ENCODE peak calls at places on chromosome 6, in eight cellular contexts. One of them, this sample, is unnamed.

GRCh38 chr6:35295521-35296315 is 1.9 kb upstream of the DEF6 start:
- DNase-seq in stimulated activated CD8-positive, alpha-beta memory T cell treated with anti-CD3 and anti-CD28 coated beads, Interleukin-2, amount 100 ng/mL, for 1 hour: no peak
- DNase-seq in Panc1: no peak
- DNase-seq in GM04504: no peak
- DNase-seq in CD8-positive, alpha-beta memory T cell: no peak
- DNase-seq in CD4-positive, CD25-positive, alpha-beta regulatory T cell: no peak
- DNase-seq in NCI-H2081: no peak
- DNase-seq in ascending aorta: no peak
- DNase-seq in this sample: no peak

GRCh38 chr6:118514689-118515088 is 33.4 kb upstream of the PLN start:
- DNase-seq in stimulated activated CD8-positive, alpha-beta memory T cell treated with anti-CD3 and anti-CD28 coated beads, Interleukin-2, amount 100 ng/mL, for 1 hour: no peak
- DNase-seq in Panc1: no peak
- DNase-seq in GM04504: no peak
- DNase-seq in CD8-positive, alpha-beta memory T cell: no peak
- DNase-seq in CD4-positive, CD25-positive, alpha-beta regulatory T cell: no peak
- DNase-seq in NCI-H2081: no peak
- DNase-seq in ascending aorta: no peak
- DNase-seq in this sample: peak; percentile 53

GRCh38 chr6:79296211-79296610 is 61.7 kb upstream of the HMGN3 start:
- DNase-seq in stimulated activated CD8-positive, alpha-beta memory T cell treated with anti-CD3 and anti-CD28 coated beads, Interleukin-2, amount 100 ng/mL, for 1 hour: no peak
- DNase-seq in Panc1: no peak
- DNase-seq in GM04504: no peak
- DNase-seq in CD8-positive, alpha-beta memory T cell: no peak
- DNase-seq in CD4-positive, CD25-positive, alpha-beta regulatory T cell: no peak
- DNase-seq in NCI-H2081: no peak
- DNase-seq in ascending aorta: no peak
- DNase-seq in this sample: no peak

GRCh38 chr6:2891768-2892170 is 11.3 kb downstream of the SERPINB9 start:
- DNase-seq in stimulated activated CD8-positive, alpha-beta memory T cell treated with anti-CD3 and anti-CD28 coated beads, Interleukin-2, amount 100 ng/mL, for 1 hour: peak; percentile 42
- DNase-seq in Panc1: no peak
- DNase-seq in GM04504: no peak
- DNase-seq in CD8-positive, alpha-beta memory T cell: peak; percentile 65
- DNase-seq in CD4-positive, CD25-positive, alpha-beta regulatory T cell: peak; percentile 83
- DNase-seq in NCI-H2081: no peak
- DNase-seq in ascending aorta: no peak
- DNase-seq in this sample: peak; percentile 66

GRCh38 chr6:56356431-56356830 is 109.1 kb upstream of the COL21A1 start:
- DNase-seq in stimulated activated CD8-positive, alpha-beta memory T cell treated with anti-CD3 and anti-CD28 coated beads, Interleukin-2, amount 100 ng/mL, for 1 hour: no peak
- DNase-seq in Panc1: no peak
- DNase-seq in GM04504: peak; percentile 61
- DNase-seq in CD8-positive, alpha-beta memory T cell: no peak
- DNase-seq in CD4-positive, CD25-positive, alpha-beta regulatory T cell: no peak
- DNase-seq in NCI-H2081: no peak
- DNase-seq in ascending aorta: no peak
- DNase-seq in this sample: no peak

GRCh38 chr6:35080016-35080680 is 61.0 kb downstream of the TCP11 start:
- DNase-seq in stimulated activated CD8-positive, alpha-beta memory T cell treated with anti-CD3 and anti-CD28 coated beads, Interleukin-2, amount 100 ng/mL, for 1 hour: no peak
- DNase-seq in Panc1: no peak
- DNase-seq in GM04504: no peak
- DNase-seq in CD8-positive, alpha-beta memory T cell: no peak
- DNase-seq in CD4-positive, CD25-positive, alpha-beta regulatory T cell: no peak
- DNase-seq in NCI-H2081: no peak
- DNase-seq in ascending aorta: no peak
- DNase-seq in this sample: no peak

GRCh38 chr6:42338573-42339218 is 113.0 kb downstream of the TRERF1 start:
- DNase-seq in stimulated activated CD8-positive, alpha-beta memory T cell treated with anti-CD3 and anti-CD28 coated beads, Interleukin-2, amount 100 ng/mL, for 1 hour: no peak
- DNase-seq in Panc1: peak; percentile 91
- DNase-seq in GM04504: peak; percentile 94
- DNase-seq in CD8-positive, alpha-beta memory T cell: no peak
- DNase-seq in CD4-positive, CD25-positive, alpha-beta regulatory T cell: no peak
- DNase-seq in NCI-H2081: no peak
- DNase-seq in ascending aorta: no peak
- DNase-seq in this sample: no peak

GRCh38 chr6:57248311-57248895 is 26.3 kb upstream of the RAB23 start:
- DNase-seq in stimulated activated CD8-positive, alpha-beta memory T cell treated with anti-CD3 and anti-CD28 coated beads, Interleukin-2, amount 100 ng/mL, for 1 hour: no peak
- DNase-seq in Panc1: no peak
- DNase-seq in GM04504: no peak
- DNase-seq in CD8-positive, alpha-beta memory T cell: no peak
- DNase-seq in CD4-positive, CD25-positive, alpha-beta regulatory T cell: no peak
- DNase-seq in NCI-H2081: no peak
- DNase-seq in ascending aorta: no peak
- DNase-seq in this sample: peak; percentile 28

GRCh38 chr6:73236147-73236750 is 11.0 kb upstream of the KHDC1L start:
- DNase-seq in stimulated activated CD8-positive, alpha-beta memory T cell treated with anti-CD3 and anti-CD28 coated beads, Interleukin-2, amount 100 ng/mL, for 1 hour: no peak
- DNase-seq in Panc1: peak; percentile 27
- DNase-seq in GM04504: peak; percentile 89
- DNase-seq in CD8-positive, alpha-beta memory T cell: no peak
- DNase-seq in CD4-positive, CD25-positive, alpha-beta regulatory T cell: no peak
- DNase-seq in NCI-H2081: no peak
- DNase-seq in ascending aorta: no peak
- DNase-seq in this sample: no peak

GRCh38 chr6:88605271-88605670 is 358.1 kb downstream of the RNGTT start:
- DNase-seq in stimulated activated CD8-positive, alpha-beta memory T cell treated with anti-CD3 and anti-CD28 coated beads, Interleukin-2, amount 100 ng/mL, for 1 hour: no peak
- DNase-seq in Panc1: no peak
- DNase-seq in GM04504: no peak
- DNase-seq in CD8-positive, alpha-beta memory T cell: no peak
- DNase-seq in CD4-positive, CD25-positive, alpha-beta regulatory T cell: no peak
- DNase-seq in NCI-H2081: no peak
- DNase-seq in ascending aorta: no peak
- DNase-seq in this sample: no peak

GRCh38 chr6:126041516-126042447 is 55.4 kb downstream of the TRMT11 start:
- DNase-seq in stimulated activated CD8-positive, alpha-beta memory T cell treated with anti-CD3 and anti-CD28 coated beads, Interleukin-2, amount 100 ng/mL, for 1 hour: no peak
- DNase-seq in Panc1: no peak
- DNase-seq in GM04504: no peak
- DNase-seq in CD8-positive, alpha-beta memory T cell: no peak
- DNase-seq in CD4-positive, CD25-positive, alpha-beta regulatory T cell: no peak
- DNase-seq in NCI-H2081: no peak
- DNase-seq in ascending aorta: no peak
- DNase-seq in this sample: no peak

GRCh38 chr6:146914563-146915483 is 289.4 kb upstream of the STXBP5 start:
- DNase-seq in stimulated activated CD8-positive, alpha-beta memory T cell treated with anti-CD3 and anti-CD28 coated beads, Interleukin-2, amount 100 ng/mL, for 1 hour: no peak
- DNase-seq in Panc1: peak; percentile 96
- DNase-seq in GM04504: peak; percentile 92
- DNase-seq in CD8-positive, alpha-beta memory T cell: no peak
- DNase-seq in CD4-positive, CD25-positive, alpha-beta regulatory T cell: no peak
- DNase-seq in NCI-H2081: no peak
- DNase-seq in ascending aorta: no peak
- DNase-seq in this sample: peak; percentile 49

GRCh38 chr6:100230976-100231316 is 233.8 kb downstream of the SIM1 start:
- DNase-seq in stimulated activated CD8-positive, alpha-beta memory T cell treated with anti-CD3 and anti-CD28 coated beads, Interleukin-2, amount 100 ng/mL, for 1 hour: no peak
- DNase-seq in Panc1: no peak
- DNase-seq in GM04504: no peak
- DNase-seq in CD8-positive, alpha-beta memory T cell: no peak
- DNase-seq in CD4-positive, CD25-positive, alpha-beta regulatory T cell: no peak
- DNase-seq in NCI-H2081: no peak
- DNase-seq in ascending aorta: no peak
- DNase-seq in this sample: no peak

GRCh38 chr6:2426561-2427340 is 181.3 kb upstream of the GMDS start:
- DNase-seq in stimulated activated CD8-positive, alpha-beta memory T cell treated with anti-CD3 and anti-CD28 coated beads, Interleukin-2, amount 100 ng/mL, for 1 hour: no peak
- DNase-seq in Panc1: no peak
- DNase-seq in GM04504: peak; percentile 26
- DNase-seq in CD8-positive, alpha-beta memory T cell: no peak
- DNase-seq in CD4-positive, CD25-positive, alpha-beta regulatory T cell: no peak
- DNase-seq in NCI-H2081: no peak
- DNase-seq in ascending aorta: no peak
- DNase-seq in this sample: no peak

GRCh38 chr6:34556493-34556892 is 364 bp upstream of the SPDEF start:
- DNase-seq in stimulated activated CD8-positive, alpha-beta memory T cell treated with anti-CD3 and anti-CD28 coated beads, Interleukin-2, amount 100 ng/mL, for 1 hour: no peak
- DNase-seq in Panc1: no peak
- DNase-seq in GM04504: no peak
- DNase-seq in CD8-positive, alpha-beta memory T cell: no peak
- DNase-seq in CD4-positive, CD25-positive, alpha-beta regulatory T cell: no peak
- DNase-seq in NCI-H2081: no peak
- DNase-seq in ascending aorta: no peak
- DNase-seq in this sample: no peak

GRCh38 chr6:113381957-113382356 is 475.2 kb upstream of the MARCKS start:
- DNase-seq in stimulated activated CD8-positive, alpha-beta memory T cell treated with anti-CD3 and anti-CD28 coated beads, Interleukin-2, amount 100 ng/mL, for 1 hour: no peak
- DNase-seq in Panc1: no peak
- DNase-seq in GM04504: no peak
- DNase-seq in CD8-positive, alpha-beta memory T cell: no peak
- DNase-seq in CD4-positive, CD25-positive, alpha-beta regulatory T cell: no peak
- DNase-seq in NCI-H2081: peak; percentile 13
- DNase-seq in ascending aorta: no peak
- DNase-seq in this sample: peak; percentile 45

GRCh38 chr6:26130581-26131247 is 43.5 kb downstream of the HFE start:
- DNase-seq in stimulated activated CD8-positive, alpha-beta memory T cell treated with anti-CD3 and anti-CD28 coated beads, Interleukin-2, amount 100 ng/mL, for 1 hour: no peak
- DNase-seq in Panc1: no peak
- DNase-seq in GM04504: no peak
- DNase-seq in CD8-positive, alpha-beta memory T cell: no peak
- DNase-seq in CD4-positive, CD25-positive, alpha-beta regulatory T cell: no peak
- DNase-seq in NCI-H2081: no peak
- DNase-seq in ascending aorta: no peak
- DNase-seq in this sample: no peak

GRCh38 chr6:135604035-135604865 is 106.7 kb upstream of the AHI1 start:
- DNase-seq in stimulated activated CD8-positive, alpha-beta memory T cell treated with anti-CD3 and anti-CD28 coated beads, Interleukin-2, amount 100 ng/mL, for 1 hour: no peak
- DNase-seq in Panc1: no peak
- DNase-seq in GM04504: no peak
- DNase-seq in CD8-positive, alpha-beta memory T cell: no peak
- DNase-seq in CD4-positive, CD25-positive, alpha-beta regulatory T cell: no peak
- DNase-seq in NCI-H2081: no peak
- DNase-seq in ascending aorta: no peak
- DNase-seq in this sample: no peak

GRCh38 chr6:52573295-52573694 is 3.6 kb downstream of the TRAM2 start:
- DNase-seq in stimulated activated CD8-positive, alpha-beta memory T cell treated with anti-CD3 and anti-CD28 coated beads, Interleukin-2, amount 100 ng/mL, for 1 hour: no peak
- DNase-seq in Panc1: no peak
- DNase-seq in GM04504: no peak
- DNase-seq in CD8-positive, alpha-beta memory T cell: no peak
- DNase-seq in CD4-positive, CD25-positive, alpha-beta regulatory T cell: no peak
- DNase-seq in NCI-H2081: no peak
- DNase-seq in ascending aorta: no peak
- DNase-seq in this sample: no peak

GRCh38 chr6:96781557-96781956 is 55.7 kb downstream of the GPR63 start:
- DNase-seq in stimulated activated CD8-positive, alpha-beta memory T cell treated with anti-CD3 and anti-CD28 coated beads, Interleukin-2, amount 100 ng/mL, for 1 hour: no peak
- DNase-seq in Panc1: no peak
- DNase-seq in GM04504: no peak
- DNase-seq in CD8-positive, alpha-beta memory T cell: no peak
- DNase-seq in CD4-positive, CD25-positive, alpha-beta regulatory T cell: no peak
- DNase-seq in NCI-H2081: no peak
- DNase-seq in ascending aorta: no peak
- DNase-seq in this sample: no peak

GRCh38 chr6:170175644-170176620 is 114.9 kb downstream of the DLL1 start:
- DNase-seq in stimulated activated CD8-positive, alpha-beta memory T cell treated with anti-CD3 and anti-CD28 coated beads, Interleukin-2, amount 100 ng/mL, for 1 hour: no peak
- DNase-seq in Panc1: no peak
- DNase-seq in GM04504: no peak
- DNase-seq in CD8-positive, alpha-beta memory T cell: no peak
- DNase-seq in CD4-positive, CD25-positive, alpha-beta regulatory T cell: no peak
- DNase-seq in NCI-H2081: no peak
- DNase-seq in ascending aorta: no peak
- DNase-seq in this sample: peak; percentile 34

GRCh38 chr6:157164972-157165371 is 158.3 kb downstream of the TMEM242 start:
- DNase-seq in stimulated activated CD8-positive, alpha-beta memory T cell treated with anti-CD3 and anti-CD28 coated beads, Interleukin-2, amount 100 ng/mL, for 1 hour: no peak
- DNase-seq in Panc1: no peak
- DNase-seq in GM04504: no peak
- DNase-seq in CD8-positive, alpha-beta memory T cell: no peak
- DNase-seq in CD4-positive, CD25-positive, alpha-beta regulatory T cell: no peak
- DNase-seq in NCI-H2081: no peak
- DNase-seq in ascending aorta: no peak
- DNase-seq in this sample: no peak

GRCh38 chr6:39054577-39055142 is 6.1 kb downstream of the GLP1R start:
- DNase-seq in stimulated activated CD8-positive, alpha-beta memory T cell treated with anti-CD3 and anti-CD28 coated beads, Interleukin-2, amount 100 ng/mL, for 1 hour: no peak
- DNase-seq in Panc1: no peak
- DNase-seq in GM04504: no peak
- DNase-seq in CD8-positive, alpha-beta memory T cell: no peak
- DNase-seq in CD4-positive, CD25-positive, alpha-beta regulatory T cell: no peak
- DNase-seq in NCI-H2081: no peak
- DNase-seq in ascending aorta: no peak
- DNase-seq in this sample: no peak

GRCh38 chr6:134303903-134304302 is 14.0 kb downstream of the SGK1 start:
- DNase-seq in stimulated activated CD8-positive, alpha-beta memory T cell treated with anti-CD3 and anti-CD28 coated beads, Interleukin-2, amount 100 ng/mL, for 1 hour: no peak
- DNase-seq in Panc1: no peak
- DNase-seq in GM04504: no peak
- DNase-seq in CD8-positive, alpha-beta memory T cell: no peak
- DNase-seq in CD4-positive, CD25-positive, alpha-beta regulatory T cell: no peak
- DNase-seq in NCI-H2081: no peak
- DNase-seq in ascending aorta: no peak
- DNase-seq in this sample: peak; percentile 28

GRCh38 chr6:15504581-15505350 is 158.1 kb downstream of the DTNBP1 start:
- DNase-seq in stimulated activated CD8-positive, alpha-beta memory T cell treated with anti-CD3 and anti-CD28 coated beads, Interleukin-2, amount 100 ng/mL, for 1 hour: no peak
- DNase-seq in Panc1: no peak
- DNase-seq in GM04504: peak; percentile 97
- DNase-seq in CD8-positive, alpha-beta memory T cell: no peak
- DNase-seq in CD4-positive, CD25-positive, alpha-beta regulatory T cell: no peak
- DNase-seq in NCI-H2081: peak; percentile 43
- DNase-seq in ascending aorta: no peak
- DNase-seq in this sample: peak; percentile 91

GRCh38 chr6:63395388-63395787 is 75.6 kb upstream of the LGSN start:
- DNase-seq in stimulated activated CD8-positive, alpha-beta memory T cell treated with anti-CD3 and anti-CD28 coated beads, Interleukin-2, amount 100 ng/mL, for 1 hour: no peak
- DNase-seq in Panc1: no peak
- DNase-seq in GM04504: no peak
- DNase-seq in CD8-positive, alpha-beta memory T cell: no peak
- DNase-seq in CD4-positive, CD25-positive, alpha-beta regulatory T cell: no peak
- DNase-seq in NCI-H2081: no peak
- DNase-seq in ascending aorta: no peak
- DNase-seq in this sample: no peak

GRCh38 chr6:148747493-148748160 is 797 bp downstream of the UST start:
- DNase-seq in stimulated activated CD8-positive, alpha-beta memory T cell treated with anti-CD3 and anti-CD28 coated beads, Interleukin-2, amount 100 ng/mL, for 1 hour: no peak
- DNase-seq in Panc1: no peak
- DNase-seq in GM04504: peak; percentile 19
- DNase-seq in CD8-positive, alpha-beta memory T cell: peak; percentile 52
- DNase-seq in CD4-positive, CD25-positive, alpha-beta regulatory T cell: peak; percentile 57
- DNase-seq in NCI-H2081: peak; percentile 34
- DNase-seq in ascending aorta: no peak
- DNase-seq in this sample: peak; percentile 53

GRCh38 chr6:135586844-135587243 is 89.3 kb upstream of the AHI1 start:
- DNase-seq in stimulated activated CD8-positive, alpha-beta memory T cell treated with anti-CD3 and anti-CD28 coated beads, Interleukin-2, amount 100 ng/mL, for 1 hour: no peak
- DNase-seq in Panc1: no peak
- DNase-seq in GM04504: no peak
- DNase-seq in CD8-positive, alpha-beta memory T cell: no peak
- DNase-seq in CD4-positive, CD25-positive, alpha-beta regulatory T cell: peak; percentile 29
- DNase-seq in NCI-H2081: no peak
- DNase-seq in ascending aorta: no peak
- DNase-seq in this sample: no peak

GRCh38 chr6:91664327-91664959 is 1077.6 kb upstream of the MAP3K7 start:
- DNase-seq in stimulated activated CD8-positive, alpha-beta memory T cell treated with anti-CD3 and anti-CD28 coated beads, Interleukin-2, amount 100 ng/mL, for 1 hour: no peak
- DNase-seq in Panc1: no peak
- DNase-seq in GM04504: no peak
- DNase-seq in CD8-positive, alpha-beta memory T cell: no peak
- DNase-seq in CD4-positive, CD25-positive, alpha-beta regulatory T cell: no peak
- DNase-seq in NCI-H2081: no peak
- DNase-seq in ascending aorta: no peak
- DNase-seq in this sample: no peak

GRCh38 chr6:37303891-37304503 is 46.1 kb upstream of the TMEM217 start:
- DNase-seq in stimulated activated CD8-positive, alpha-beta memory T cell treated with anti-CD3 and anti-CD28 coated beads, Interleukin-2, amount 100 ng/mL, for 1 hour: no peak
- DNase-seq in Panc1: no peak
- DNase-seq in GM04504: no peak
- DNase-seq in CD8-positive, alpha-beta memory T cell: no peak
- DNase-seq in CD4-positive, CD25-positive, alpha-beta regulatory T cell: peak; percentile 52
- DNase-seq in NCI-H2081: peak; percentile 19
- DNase-seq in ascending aorta: no peak
- DNase-seq in this sample: peak; percentile 65

GRCh38 chr6:80331522-80331921 is 225.1 kb downstream of the BCKDHB start:
- DNase-seq in stimulated activated CD8-positive, alpha-beta memory T cell treated with anti-CD3 and anti-CD28 coated beads, Interleukin-2, amount 100 ng/mL, for 1 hour: no peak
- DNase-seq in Panc1: no peak
- DNase-seq in GM04504: no peak
- DNase-seq in CD8-positive, alpha-beta memory T cell: no peak
- DNase-seq in CD4-positive, CD25-positive, alpha-beta regulatory T cell: no peak
- DNase-seq in NCI-H2081: peak; percentile 61
- DNase-seq in ascending aorta: no peak
- DNase-seq in this sample: no peak